ENCODE peak calls at places on chromosomes 1 and 21, in four cellular contexts. Z, F, J and M are unnamed samples.

GRCh38 chr21:15449556-15449955 is 280.2 kb upstream of the USP25 start:
- DNase-seq in Z (no peak), F (no peak), J (no peak), M (no peak)

GRCh38 chr21:40471103-40471502 is 375.9 kb downstream of the DSCAM start:
- DNase-seq in Z (no peak), F (no peak), J (no peak), M (no peak)

GRCh38 chr1:41440321-41441090 is 44.0 kb downstream of the EDN2 start:
- DNase-seq in Z (no peak), F (no peak), J (no peak), M (no peak)

GRCh38 chr1:150619576-150620509 is 9.6 kb downstream of the ENSA start:
- DNase-seq in Z (no peak), F (peak), J (no peak), M (peak)

GRCh38 chr1:30366914-30367313 is 356.5 kb downstream of the MATN1 start:
- DNase-seq in Z (peak), F (no peak), J (no peak), M (no peak)

GRCh38 chr1:54407201-54407956 is 1.2 kb upstream of the SSBP3 start:
- DNase-seq in Z (peak), F (peak), J (peak), M (peak)

GRCh38 chr1:179865377-179865776 is 12.2 kb downstream of the TOR1AIP2 start:
- DNase-seq in Z (no peak), F (no peak), J (no peak), M (no peak)

GRCh38 chr1:1004420-1004779 is 4.5 kb upstream of the HES4 start:
- DNase-seq in Z (no peak), F (no peak), J (no peak), M (no peak)

GRCh38 chr1:229581485-229581884 is 23.0 kb upstream of the ABCB10 start:
- DNase-seq in Z (no peak), F (no peak), J (no peak), M (no peak)

GRCh38 chr1:110007458-110007857 is 22.9 kb downstream of the AHCYL1 start:
- DNase-seq in Z (no peak), F (no peak), J (no peak), M (no peak)

DNA sequence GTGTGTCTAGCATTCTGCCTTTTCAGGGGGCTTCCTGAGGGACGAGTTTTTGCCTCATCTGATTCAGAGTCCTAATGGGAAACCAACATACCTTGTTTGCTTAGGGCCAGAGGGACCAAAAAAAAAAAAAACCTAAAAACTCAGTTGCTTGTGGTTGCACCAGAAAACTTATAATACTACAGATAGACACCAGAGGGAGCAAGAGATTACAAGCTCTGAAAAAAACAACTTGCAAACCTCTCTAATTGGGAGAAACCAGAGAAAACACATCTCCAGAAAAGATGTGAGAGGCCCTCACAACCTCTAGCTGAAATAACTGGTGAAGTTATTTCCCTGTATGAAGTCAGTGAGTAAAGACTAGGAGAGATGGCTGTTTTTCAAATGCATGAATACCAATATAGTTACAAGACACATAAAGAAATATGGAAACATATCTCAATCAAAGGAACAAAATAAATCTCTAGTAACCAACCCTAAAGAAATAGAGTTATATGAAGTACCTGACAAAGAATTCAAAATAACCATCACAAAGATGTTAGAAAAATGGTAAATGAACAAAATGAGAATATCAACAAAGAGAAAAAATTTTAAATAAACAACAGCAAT is 233.7 kb upstream of the NFIA start:
- DNase-seq in Z (peak), F (peak), J (no peak), M (peak)
- TF ChIP-seq CTCF in Z (peak), F (peak), J (peak), M (peak)

DNA sequence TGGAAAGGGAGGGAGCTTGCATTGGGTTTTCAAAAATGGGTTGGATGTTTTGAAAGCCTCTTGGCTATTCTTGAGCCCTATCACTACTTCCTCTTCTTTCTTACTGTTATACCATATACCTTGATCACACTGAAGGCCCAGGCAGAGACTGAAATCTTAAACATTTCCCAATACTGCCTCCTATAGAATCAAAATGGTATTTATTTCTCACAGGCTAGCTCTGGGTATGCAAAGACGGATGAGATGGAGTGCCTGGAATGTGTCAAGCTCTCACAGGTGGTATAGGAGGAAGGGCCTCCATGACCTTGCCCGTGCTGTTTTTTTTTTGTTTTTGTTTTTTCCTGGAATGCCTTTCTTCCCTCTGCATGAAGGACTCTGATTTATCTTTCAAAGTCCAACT is 268.4 kb upstream of the USP24 start:
- DNase-seq in Z (peak), F (no peak), J (no peak), M (no peak)
- TF ChIP-seq CTCF in Z (peak), F (no peak), J (no peak), M (no peak)

DNA sequence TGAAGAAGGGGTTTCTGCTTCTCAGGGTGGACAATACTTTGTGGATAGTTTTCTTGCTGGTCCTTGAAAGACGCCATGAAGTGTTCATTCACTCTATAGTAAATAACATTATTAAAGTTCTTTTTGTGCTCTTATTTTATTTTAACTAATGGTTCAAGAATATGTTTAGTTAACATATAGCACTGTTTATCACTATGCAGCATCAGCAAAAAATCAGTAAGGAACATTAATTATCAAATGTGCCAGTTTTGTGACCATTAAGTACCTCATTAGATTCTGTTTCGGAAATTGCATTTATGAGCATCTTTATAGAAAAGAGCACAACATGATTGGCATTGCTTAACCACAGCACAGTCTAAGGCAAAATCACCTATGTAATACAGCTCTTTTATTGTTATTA is 385.6 kb downstream of the LMO4 start:
- DNase-seq in Z (no peak), F (no peak), J (no peak), M (no peak)
- TF ChIP-seq CTCF in Z (no peak), F (no peak), J (no peak), M (no peak)

DNA sequence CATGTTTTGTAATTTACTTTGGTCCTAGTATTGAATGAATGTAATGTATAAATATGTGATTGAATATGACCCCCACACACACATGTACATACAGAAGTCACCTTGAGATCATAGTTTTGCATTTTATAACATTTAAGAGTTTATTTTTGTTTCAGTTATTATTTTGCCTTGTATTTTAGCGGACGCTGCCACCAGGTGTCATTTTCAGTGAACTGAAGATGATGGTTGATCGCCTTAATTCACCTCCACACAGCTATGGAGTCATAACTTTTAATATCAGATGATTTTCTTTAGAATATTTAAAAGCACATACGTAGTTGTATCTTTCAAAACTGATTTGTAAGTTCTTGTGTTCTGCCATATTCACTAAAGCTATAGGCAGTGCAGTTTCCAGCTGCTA is 130.4 kb downstream of the DYRK1A start:
- DNase-seq in Z (peak), F (peak), J (no peak), M (peak)
- TF ChIP-seq CTCF in Z (peak), F (peak), J (peak), M (peak)

GRCh38 chr1:98130406-98130805 is 209.6 kb upstream of the DPYD start:
- DNase-seq in Z (no peak), F (no peak), J (no peak), M (no peak)
- TF ChIP-seq CTCF in Z (no peak), F (no peak), J (no peak), M (no peak)

GRCh38 chr1:20119351-20119750 is at the start of gene PLA2G2D:
- DNase-seq in Z (no peak), F (no peak), J (no peak), M (no peak)

GRCh38 chr1:20114021-20114648 is 5.2 kb downstream of the PLA2G2D start:
- DNase-seq in Z (no peak), F (no peak), J (no peak), M (no peak)

GRCh38 chr1:20115479-20115878 is 3.9 kb downstream of the PLA2G2D start:
- DNase-seq in Z (peak), F (no peak), J (no peak), M (no peak)

GRCh38 chr1:20112279-20113000 is 6.9 kb downstream of the PLA2G2D start:
- DNase-seq in Z (no peak), F (no peak), J (no peak), M (no peak)

DNA sequence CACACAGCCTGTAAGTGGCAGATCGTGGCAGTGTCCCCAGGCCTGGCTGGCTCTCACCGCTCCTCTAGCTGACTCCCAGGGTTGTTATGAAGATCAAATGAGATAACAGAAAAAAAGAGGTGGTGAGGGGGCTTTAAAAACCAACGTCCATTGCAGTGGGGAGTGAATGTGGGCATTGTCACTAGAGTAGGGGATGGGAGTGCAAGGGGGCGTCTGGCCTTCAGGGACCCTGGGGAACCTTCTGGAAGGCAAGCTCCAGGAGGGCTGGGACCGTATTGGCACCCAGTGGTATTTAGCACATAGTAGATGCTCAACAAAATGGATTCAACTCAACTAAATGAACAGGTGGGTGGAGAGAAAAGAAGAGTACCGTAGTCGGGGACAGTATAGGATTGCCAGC is 3.4 kb downstream of the PLA2G2D start:
- DNase-seq in Z (no peak), F (no peak), J (no peak), M (no peak)
- TF ChIP-seq CTCF in Z (no peak), F (no peak), J (no peak), M (no peak)

DNA sequence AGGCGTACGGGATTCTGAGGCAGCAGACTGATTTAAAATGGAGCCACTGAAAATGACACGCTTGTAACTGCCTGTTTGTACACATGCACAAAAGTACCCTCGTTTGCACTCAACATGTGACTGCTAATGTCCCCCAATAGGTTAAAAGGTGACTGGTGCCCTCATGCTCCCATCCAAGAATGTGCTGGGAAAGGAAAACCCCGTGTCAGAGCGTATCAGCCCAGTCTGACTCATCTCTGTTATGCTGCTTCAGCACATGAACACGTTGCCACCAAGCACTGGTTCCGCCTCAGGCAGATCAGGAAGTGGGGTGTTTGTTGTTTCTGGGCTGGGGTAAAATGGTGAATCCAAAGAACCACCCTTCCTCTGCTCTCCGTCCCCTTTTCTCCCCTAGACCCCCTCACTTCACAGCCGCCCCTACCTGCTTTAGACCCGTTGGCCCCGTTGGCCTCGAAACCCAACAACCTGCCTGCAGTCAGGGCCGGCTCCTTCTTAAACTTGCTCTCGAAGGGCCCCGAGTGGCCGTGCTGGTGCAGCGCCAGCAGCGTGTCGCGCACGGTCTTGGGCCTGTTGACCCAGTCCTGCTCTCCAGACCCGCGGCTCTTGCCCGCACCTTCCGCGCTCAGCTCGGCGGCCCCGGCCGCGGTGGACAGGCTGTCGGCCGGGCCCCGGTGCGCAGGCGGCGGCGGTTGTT is 1.8 kb downstream of the IRF2BP2 start:
- DNase-seq in Z (peak), F (peak), J (peak), M (peak)
- TF ChIP-seq CTCF in Z (no peak), F (no peak), J (no peak), M (peak)

DNA sequence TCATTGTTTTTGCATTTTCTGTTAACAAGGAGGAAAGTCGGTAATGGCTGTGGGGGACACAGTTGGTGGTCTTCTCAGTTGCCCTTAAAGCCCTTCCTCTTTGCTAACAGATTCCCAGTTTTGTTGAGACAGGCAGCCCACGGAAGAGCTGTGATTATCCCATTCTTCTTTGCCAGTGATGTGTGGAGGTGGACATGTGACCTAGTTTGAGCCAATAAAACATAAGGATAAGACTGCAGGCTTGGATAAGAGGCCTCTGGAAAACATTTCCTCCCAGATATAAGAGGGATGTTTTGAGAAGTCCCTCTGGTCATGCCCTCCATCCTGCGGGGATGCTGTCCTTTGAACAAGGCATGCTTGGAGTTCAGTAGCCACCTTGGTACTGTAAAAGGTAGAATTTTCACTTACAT is 155.7 kb downstream of the TM2D1 start:
- DNase-seq in Z (no peak), F (no peak), J (no peak), M (no peak)
- TF ChIP-seq CTCF in Z (no peak), F (no peak), J (no peak), M (no peak)

DNA sequence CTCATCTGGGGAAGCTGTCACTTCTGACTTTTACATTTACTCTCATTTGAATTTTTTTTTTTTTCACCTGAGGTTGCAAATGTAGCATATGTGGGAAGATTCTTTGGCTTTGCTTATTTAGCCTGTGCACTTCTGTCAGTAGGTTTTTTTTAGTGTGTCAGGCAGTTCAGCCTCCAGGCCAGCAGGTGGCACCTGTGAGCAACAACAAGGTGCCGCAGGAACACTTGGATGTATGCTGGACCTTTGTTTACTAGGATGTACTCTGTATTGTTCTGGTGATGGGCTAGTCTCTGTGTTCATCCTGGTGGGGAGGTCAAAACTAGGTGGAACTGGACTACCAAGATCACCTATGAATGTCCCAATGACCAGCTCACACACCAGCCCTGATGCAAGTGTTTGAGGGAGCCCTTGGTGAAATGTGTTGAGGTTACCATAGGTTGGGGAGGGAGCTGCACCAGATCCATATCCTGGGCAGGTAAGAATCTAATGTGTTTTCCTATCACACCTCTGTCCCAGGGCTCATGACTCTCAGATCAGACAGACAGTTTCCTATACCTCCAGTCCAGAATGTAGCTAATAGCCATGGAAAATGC is 618.2 kb downstream of the BRINP3 start:
- DNase-seq in Z (peak), F (peak), J (no peak), M (no peak)
- TF ChIP-seq CTCF in Z (peak), F (peak), J (no peak), M (peak)